ENCODE peak calls at places on chromosome X, in four cellular contexts. D is mesenchymal stem cell, C is H1, Q is IMR-90. U is an unnamed sample. For H3K27me3, the result is how much of the 10 kb centered on the place peaks cover.

GRCh38 chrX:53340852-53341645 is 59.7 kb upstream of the IQSEC2 start:
- DNase-seq in D (no peak), C (no peak), Q (no peak), U (no peak)

GRCh38 chrX:23742693-23743622 is at the start of gene ACOT9:
- DNase-seq in D (peak), C (peak), Q (peak), U (peak)

GRCh38 chrX:121389976-121390709 is 342.7 kb downstream of the GLUD2 start:
- DNase-seq in D (no peak), C (no peak), Q (no peak), U (peak)

GRCh38 chrX:1451251-1451675 is 1.4 kb downstream of the ASMTL start:
- DNase-seq in D (no peak), C (no peak), Q (no peak), U (no peak)

GRCh38 chrX:143017272-143017671 is 8.5 kb upstream of the SPANXN4 start:
- DNase-seq in D (no peak), C (no peak), Q (no peak), U (no peak)

GRCh38 chrX:134374910-134375309 is 85.1 kb upstream of the HPRT1 start:
- DNase-seq in D (peak), C (no peak), Q (no peak), U (peak)

GRCh38 chrX:65451663-65452062 is 82.9 kb downstream of the LAS1L start:
- DNase-seq in D (peak), C (no peak), Q (peak), U (no peak)

GRCh38 chrX:56978172-56978571 is 17.2 kb downstream of the SPIN3 start:
- DNase-seq in D (peak), C (no peak), Q (peak), U (peak)

GRCh38 chrX:135384161-135384836 is 37.4 kb upstream of the SMIM10L2A start:
- DNase-seq in D (no peak), C (no peak), Q (no peak), U (peak)

GRCh38 chrX:74603040-74603439 is 11.4 kb downstream of the RLIM start:
- DNase-seq in D (no peak), C (no peak), Q (no peak), U (no peak)

GRCh38 chrX:49166914-49167739 is 4.6 kb downstream of the MAGIX start:
- DNase-seq in D (peak), C (peak), Q (peak), U (no peak)

GRCh38 chrX:101485212-101486064 is at the start of gene ARMCX4:
- DNase-seq in D (peak), C (peak), Q (peak), U (no peak)

GRCh38 chrX:41265615-41266014 is 68.3 kb upstream of the DDX3X start:
- DNase-seq in D (no peak), C (no peak), Q (peak), U (peak)

GRCh38 chrX:88425739-88426138 is 321.3 kb upstream of the CPXCR1 start:
- DNase-seq in D (no peak), C (no peak), Q (no peak), U (peak)

GRCh38 chrX:54045563-54046228 is 1.4 kb upstream of the PHF8 start:
- DNase-seq in D (peak), C (no peak), Q (no peak), U (no peak)

GRCh38 chrX:16185725-16186136 is 18.4 kb downstream of the MAGEB17 start:
- DNase-seq in D (peak), C (no peak), Q (peak), U (no peak)

GRCh38 chrX:114095789-114096188 is 488.1 kb upstream of the HTR2C start:
- DNase-seq in D (no peak), C (no peak), Q (no peak), U (no peak)

GRCh38 chrX:437636-438390 is 51.1 kb upstream of the PPP2R3B start:
- DNase-seq in D (no peak), C (no peak), Q (no peak), U (no peak)

GRCh38 chrX:54721424-54721823 is 76.6 kb downstream of the ITIH6 start:
- DNase-seq in D (no peak), C (no peak), Q (no peak), U (no peak)

GRCh38 chrX:21479695-21480280 is 105.6 kb downstream of the CNKSR2 start:
- DNase-seq in D (peak), C (no peak), Q (peak), U (peak)

GRCh38 chrX:11196476-11196875 is 85.3 kb downstream of the HCCS start:
- DNase-seq in D (no peak), C (no peak), Q (no peak), U (no peak)

GRCh38 chrX:44344194-44344593 is 722 bp upstream of the EFHC2 start:
- DNase-seq in D (no peak), C (no peak), Q (no peak), U (peak)

GRCh38 chrX:134738986-134739744 is 80.9 kb upstream of the PLAC1 start:
- DNase-seq in D (no peak), C (no peak), Q (no peak), U (no peak)

GRCh38 chrX:103254171-103254824 is 657 bp downstream of the TCEAL8 start:
- DNase-seq in D (peak), C (peak), Q (peak), U (no peak)

GRCh38 chrX:29318051-29318450 is 730.8 kb downstream of the IL1RAPL1 start:
- DNase-seq in D (no peak), C (no peak), Q (peak), U (no peak)

GRCh38 chrX:34338046-34338445 is 205.9 kb upstream of the FAM47A start:
- DNase-seq in D (no peak), C (no peak), Q (no peak), U (no peak)

GRCh38 chrX:30253257-30253656 is 6.3 kb downstream of the MAGEB1 start:
- DNase-seq in D (no peak), C (no peak), Q (no peak), U (no peak)

GRCh38 chrX:113929004-113929403 is 654.9 kb upstream of the HTR2C start:
- DNase-seq in D (peak), C (peak), Q (peak), U (no peak)

GRCh38 chrX:96244955-96245354 is 439.7 kb upstream of the DIAPH2 start:
- DNase-seq in D (no peak), C (no peak), Q (no peak), U (no peak)

GRCh38 chrX:15465896-15466651 is 27.1 kb downstream of the PIR start:
- DNase-seq in D (peak), C (peak), Q (peak), U (no peak)

GRCh38 chrX:41373989-41374606 is 40.1 kb downstream of the DDX3X start:
- DNase-seq in D (no peak), C (no peak), Q (no peak), U (peak)

GRCh38 chrX:1394731-1395501 is 3.0 kb upstream of the SLC25A6 start:
- DNase-seq in D (no peak), C (no peak), Q (no peak), U (no peak)

GRCh38 chrX:29466441-29466840 is 748.9 kb upstream of the MAGEB2 start:
- DNase-seq in D (no peak), C (no peak), Q (no peak), U (no peak)

GRCh38 chrX:21883258-21883657 is 27.5 kb downstream of the YY2 start:
- DNase-seq in D (peak), C (no peak), Q (no peak), U (no peak)

GRCh38 chrX:50680990-50681389 is 133.0 kb downstream of the SHROOM4 start:
- DNase-seq in D (no peak), C (peak), Q (no peak), U (no peak)

GRCh38 chrX:130058667-130059066 is 51.6 kb downstream of the ELF4 start:
- DNase-seq in D (no peak), C (no peak), Q (no peak), U (no peak)

GRCh38 chrX:130055899-130056298 is 54.4 kb downstream of the ELF4 start:
- DNase-seq in D (no peak), C (no peak), Q (no peak), U (peak)

GRCh38 chrX:130057209-130057608 is 53.1 kb downstream of the ELF4 start:
- DNase-seq in D (peak), C (peak), Q (no peak), U (peak)

GRCh38 chrX:130055103-130055502 is 55.2 kb downstream of the ELF4 start:
- DNase-seq in D (peak), C (no peak), Q (peak), U (peak)

DNA sequence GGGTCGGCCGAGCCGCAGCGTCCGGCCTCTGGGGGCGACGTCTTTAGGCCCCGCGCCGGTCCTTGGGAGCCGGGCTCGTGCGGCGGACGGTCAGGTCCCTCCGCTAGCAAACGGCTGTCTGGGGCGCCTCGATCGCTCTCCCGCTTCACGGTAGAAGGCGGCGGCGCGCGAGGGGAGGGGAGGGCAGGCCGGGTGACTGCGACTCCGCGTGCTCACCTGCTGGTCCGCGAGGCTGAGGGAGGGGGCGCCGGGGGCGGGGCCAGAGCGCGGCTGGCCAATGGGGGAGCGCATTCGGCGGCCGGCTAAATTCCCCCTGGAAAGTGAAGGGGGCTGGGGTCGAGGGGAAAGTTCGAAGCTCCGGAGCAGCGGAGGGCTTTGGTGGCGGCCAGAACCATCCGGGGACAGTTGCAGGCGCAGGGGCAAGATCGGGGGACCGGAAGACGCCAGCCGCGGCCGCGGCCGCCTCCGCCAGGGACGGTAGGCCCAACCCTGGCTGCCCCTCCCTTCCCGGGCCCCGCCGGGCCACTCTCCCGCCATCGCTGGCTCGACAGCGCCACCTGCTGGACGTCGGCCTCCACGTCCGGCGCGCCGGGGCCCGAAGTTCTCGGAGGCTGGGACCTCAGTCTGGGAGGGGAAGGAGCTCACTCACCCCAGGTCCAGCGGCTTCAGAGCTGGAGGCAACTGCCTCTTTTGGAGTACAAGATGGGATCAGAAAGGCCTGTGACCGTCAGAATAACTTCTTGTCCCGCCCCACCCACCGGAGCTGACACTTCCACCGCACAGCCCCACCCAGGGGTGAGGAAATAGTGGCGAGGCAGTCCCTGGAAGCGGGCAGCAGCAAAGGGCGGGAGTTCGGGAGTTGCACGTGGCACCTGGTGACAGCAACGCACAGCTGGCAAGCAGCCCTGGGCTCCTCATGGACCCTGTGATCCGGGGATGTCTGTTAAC is 49.9 kb downstream of the ELF4 start:
- DNase-seq in D (peak), C (peak), Q (peak), U (peak)
- H2AFZ ChIP-seq in D (peak), C (peak), Q (peak), U (peak)

DNA sequence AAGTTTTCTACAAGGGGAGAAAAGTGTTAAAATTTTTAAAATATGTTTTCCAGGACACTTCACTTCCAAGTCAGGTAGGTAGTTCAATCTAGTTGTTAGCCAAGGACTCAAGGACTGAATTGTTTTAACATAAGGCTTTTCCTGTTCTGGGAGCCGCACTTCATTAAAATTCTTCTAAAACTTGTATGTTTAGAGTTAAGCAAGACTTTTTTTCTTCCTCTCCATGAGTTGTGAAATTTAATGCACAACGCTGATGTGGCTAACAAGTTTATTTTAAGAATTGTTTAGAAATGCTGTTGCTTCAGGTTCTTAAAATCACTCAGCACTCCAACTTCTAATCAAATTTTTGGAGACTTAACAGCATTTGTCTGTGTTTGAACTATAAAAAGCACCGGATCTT is 49.6 kb downstream of the XIAP start:
- DNase-seq in D (peak), C (no peak), Q (peak), U (peak)
- H3K27me3 ChIP-seq in D (under half), C (under half), Q (under half), U (under half)

GRCh38 chrX:150517303-150517896 is 51.0 kb upstream of the MTM1 start:
- DNase-seq in D (peak), C (no peak), Q (peak), U (no peak)
- H4K91ac ChIP-seq in D (no peak), C (no peak), Q (no peak), U (no peak)

GRCh38 chrX:9222299-9222698 is 188.4 kb upstream of the FAM9B start:
- DNase-seq in D (no peak), C (no peak), Q (no peak), U (no peak)
- H2AFZ ChIP-seq in D (no peak), C (peak), Q (no peak), U (no peak)

DNA sequence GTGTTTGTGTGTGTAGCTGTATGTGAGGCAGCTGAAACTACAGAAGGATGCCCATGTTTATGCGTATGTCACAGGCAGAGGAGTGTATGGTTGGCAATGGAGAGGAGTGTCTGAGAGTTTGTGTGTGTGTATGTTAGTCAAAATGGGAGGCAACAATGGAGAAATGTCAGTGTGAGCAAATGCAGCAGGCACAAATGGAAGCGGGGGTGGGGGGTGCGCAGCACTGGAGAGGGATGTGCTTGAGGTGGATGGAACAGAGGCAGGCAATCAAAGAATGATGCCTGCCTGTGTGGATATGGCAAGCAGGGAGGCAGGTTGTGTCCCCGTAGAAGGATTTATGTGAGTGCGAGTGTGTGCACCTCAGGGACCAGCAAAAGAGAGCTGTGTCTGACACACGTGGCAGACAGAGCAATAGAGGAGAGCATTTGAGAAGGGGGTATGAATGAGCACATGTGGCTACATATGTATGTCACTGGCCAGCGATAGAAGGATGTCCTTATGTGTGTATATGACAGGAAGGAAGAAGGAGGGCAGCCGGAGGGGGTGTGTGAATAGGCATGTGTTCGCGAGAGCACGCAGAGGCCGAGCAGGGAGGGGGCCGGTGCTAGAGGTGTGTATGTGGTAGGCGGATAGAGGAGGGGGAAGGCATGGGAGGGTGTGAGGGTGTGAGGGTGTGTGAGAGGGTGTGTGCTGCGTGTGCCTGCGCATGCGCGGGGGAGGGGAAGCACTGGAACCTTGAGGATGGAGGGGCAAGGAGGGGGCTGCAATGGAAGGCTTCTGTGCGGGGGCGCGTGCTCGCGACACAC is 1.1 kb downstream of the PJA1 start:
- DNase-seq in D (peak), C (no peak), Q (no peak), U (no peak)
- H3K27me3 ChIP-seq in D (under half), C (under half), Q (under half), U (under half)

GRCh38 chrX:26789751-26790150 is 573.8 kb downstream of the MAGEB5 start:
- DNase-seq in D (no peak), C (no peak), Q (no peak), U (no peak)
- H4K91ac ChIP-seq in D (no peak), C (no peak), Q (no peak), U (no peak)

DNA sequence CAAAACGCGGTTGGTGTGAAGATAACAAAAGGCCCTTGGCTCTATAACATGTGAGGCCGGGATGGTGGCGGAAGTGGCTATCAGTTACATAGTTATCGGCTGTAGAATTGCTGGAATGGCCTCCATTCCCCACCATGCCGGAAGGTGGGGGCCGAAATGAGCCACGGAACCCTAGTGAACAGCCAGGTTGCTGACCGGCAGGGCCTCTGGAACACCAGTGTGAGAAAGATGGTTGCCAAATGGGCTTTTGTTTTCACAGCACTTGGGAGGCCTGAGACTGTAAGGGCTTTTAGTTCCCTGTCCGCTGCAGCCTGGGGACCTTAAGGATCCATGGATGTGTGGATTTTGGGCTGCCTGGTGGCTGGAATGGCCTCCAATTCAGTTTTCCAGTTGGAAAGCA is 23.3 kb upstream of the ARX start:
- DNase-seq in D (no peak), C (no peak), Q (no peak), U (no peak)
- H2AFZ ChIP-seq in D (no peak), C (no peak), Q (no peak), U (no peak)

U was measured in trophoblast cell.